ENCODE peak calls at places on chromosomes 1 and 21, in ten cellular contexts. One of them, this sample, is unnamed.

GRCh38 chr21:46390603-46391545 is 66.9 kb downstream of the PCNT start:
- DNase-seq in K562: no peak
- DNase-seq in uterus: no peak
- DNase-seq in ovary: no peak
- DNase-seq in right lobe of liver: no peak
- DNase-seq in body of pancreas: no peak
- DNase-seq in GM12892: no peak
- DNase-seq in breast epithelium: no peak
- DNase-seq in heart left ventricle: no peak
- DNase-seq in endothelial cell of umbilical vein: no peak
- DNase-seq in this sample: no peak

GRCh38 chr1:205230965-205231364 is 3.2 kb downstream of the TMCC2 start:
- DNase-seq in endothelial cell of umbilical vein: no peak
- DNase-seq in uterus: no peak
- DNase-seq in ovary: no peak
- DNase-seq in heart left ventricle: no peak
- DNase-seq in body of pancreas: no peak
- DNase-seq in K562: no peak
- DNase-seq in right lobe of liver: no peak
- DNase-seq in GM12892: no peak
- DNase-seq in breast epithelium: no peak
- DNase-seq in this sample: no peak

GRCh38 chr1:158972841-158973240 is 36.9 kb upstream of the IFI16 start:
- DNase-seq in GM12892: no peak
- DNase-seq in endothelial cell of umbilical vein: no peak
- DNase-seq in ovary: no peak
- DNase-seq in body of pancreas: no peak
- DNase-seq in breast epithelium: no peak
- DNase-seq in heart left ventricle: no peak
- DNase-seq in uterus: no peak
- DNase-seq in K562: no peak
- DNase-seq in right lobe of liver: no peak
- DNase-seq in this sample: no peak

GRCh38 chr1:116538527-116538926 is 32.3 kb downstream of the CD58 start:
- DNase-seq in endothelial cell of umbilical vein: no peak
- DNase-seq in K562: peak; percentile 42
- DNase-seq in ovary: no peak
- DNase-seq in heart left ventricle: no peak
- DNase-seq in breast epithelium: no peak
- DNase-seq in uterus: no peak
- DNase-seq in right lobe of liver: no peak
- DNase-seq in GM12892: no peak
- DNase-seq in body of pancreas: no peak
- DNase-seq in this sample: no peak

GRCh38 chr1:94705755-94706154 is 114.4 kb upstream of the SLC44A3 start:
- DNase-seq in GM12892: no peak
- DNase-seq in body of pancreas: no peak
- DNase-seq in endothelial cell of umbilical vein: no peak
- DNase-seq in heart left ventricle: no peak
- DNase-seq in K562: no peak
- DNase-seq in breast epithelium: no peak
- DNase-seq in ovary: no peak
- DNase-seq in uterus: no peak
- DNase-seq in right lobe of liver: no peak
- DNase-seq in this sample: no peak

GRCh38 chr1:102891868-102892625 is 216.3 kb downstream of the COL11A1 start:
- DNase-seq in K562: no peak
- DNase-seq in uterus: no peak
- DNase-seq in breast epithelium: no peak
- DNase-seq in heart left ventricle: no peak
- DNase-seq in GM12892: no peak
- DNase-seq in ovary: no peak
- DNase-seq in endothelial cell of umbilical vein: peak; percentile 75
- DNase-seq in body of pancreas: no peak
- DNase-seq in right lobe of liver: no peak
- DNase-seq in this sample: no peak

GRCh38 chr1:45536886-45537285 is 13.7 kb upstream of the AKR1A1 start:
- DNase-seq in breast epithelium: no peak
- DNase-seq in ovary: no peak
- DNase-seq in K562: peak; percentile 72
- DNase-seq in body of pancreas: no peak
- DNase-seq in heart left ventricle: no peak
- DNase-seq in GM12892: no peak
- DNase-seq in uterus: no peak
- DNase-seq in endothelial cell of umbilical vein: no peak
- DNase-seq in right lobe of liver: no peak
- DNase-seq in this sample: no peak

GRCh38 chr1:225923381-225923691 is 714 bp downstream of the PYCR2 start:
- DNase-seq in ovary: no peak
- DNase-seq in endothelial cell of umbilical vein: no peak
- DNase-seq in body of pancreas: no peak
- DNase-seq in K562: peak; percentile 70
- DNase-seq in heart left ventricle: no peak
- DNase-seq in uterus: no peak
- DNase-seq in GM12892: no peak
- DNase-seq in right lobe of liver: no peak
- DNase-seq in breast epithelium: no peak
- DNase-seq in this sample: no peak

DNA sequence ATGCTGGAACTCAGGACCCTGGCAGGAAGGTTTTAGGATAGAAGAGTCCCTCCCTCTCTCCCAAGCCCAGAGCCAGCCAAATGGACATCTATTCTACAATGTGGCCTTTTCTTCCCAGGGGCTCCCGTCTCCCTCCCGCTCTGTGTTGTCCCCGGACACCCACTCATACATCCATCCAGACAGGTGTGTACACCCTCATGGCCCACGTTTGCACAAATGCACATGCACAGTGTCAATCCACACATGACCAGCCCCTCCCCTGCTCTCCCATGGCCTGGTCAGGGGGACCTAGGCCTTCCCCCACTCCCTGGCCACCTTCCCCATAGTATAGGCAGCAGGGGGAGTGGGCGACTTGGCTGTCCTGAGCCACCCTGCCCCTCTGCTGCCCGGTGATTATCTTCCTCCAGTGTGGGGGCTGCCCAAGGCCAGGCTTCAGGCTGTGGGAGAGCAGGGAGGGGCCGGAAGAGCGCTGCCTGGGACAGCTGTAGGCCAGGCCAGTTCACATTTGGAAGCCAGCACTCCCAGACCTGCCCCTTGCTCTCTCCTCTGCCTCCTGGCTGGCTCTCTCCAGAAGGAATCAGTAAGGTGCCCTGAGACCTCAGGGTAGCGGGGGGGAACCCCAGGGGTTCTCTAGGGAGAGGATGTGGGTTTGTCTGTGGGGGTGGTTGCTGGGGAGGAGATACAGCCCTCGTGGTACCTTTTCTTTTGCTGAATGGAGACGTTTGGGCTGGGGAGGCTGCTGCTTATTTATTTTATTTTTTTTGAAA is 4.1 kb upstream of the PTPN7 start:
- DNase-seq in breast epithelium: no peak
- DNase-seq in ovary: no peak
- DNase-seq in uterus: no peak
- DNase-seq in GM12892: peak; percentile 74
- DNase-seq in right lobe of liver: no peak
- DNase-seq in heart left ventricle: no peak
- DNase-seq in K562: peak; percentile 65
- DNase-seq in body of pancreas: no peak
- DNase-seq in endothelial cell of umbilical vein: no peak
- DNase-seq in this sample: no peak
- TF ChIP-seq POLR2A in breast epithelium: no peak
- TF ChIP-seq POLR2A in ovary: no peak
- TF ChIP-seq POLR2A in uterus: no peak
- TF ChIP-seq POLR2A in GM12892: no peak
- TF ChIP-seq POLR2A in right lobe of liver: no peak
- TF ChIP-seq POLR2A in heart left ventricle: no peak
- TF ChIP-seq POLR2A in K562: peak; percentile 91
- TF ChIP-seq POLR2A in body of pancreas: no peak
- TF ChIP-seq POLR2A in endothelial cell of umbilical vein: no peak
- TF ChIP-seq POLR2A in this sample: no peak

DNA sequence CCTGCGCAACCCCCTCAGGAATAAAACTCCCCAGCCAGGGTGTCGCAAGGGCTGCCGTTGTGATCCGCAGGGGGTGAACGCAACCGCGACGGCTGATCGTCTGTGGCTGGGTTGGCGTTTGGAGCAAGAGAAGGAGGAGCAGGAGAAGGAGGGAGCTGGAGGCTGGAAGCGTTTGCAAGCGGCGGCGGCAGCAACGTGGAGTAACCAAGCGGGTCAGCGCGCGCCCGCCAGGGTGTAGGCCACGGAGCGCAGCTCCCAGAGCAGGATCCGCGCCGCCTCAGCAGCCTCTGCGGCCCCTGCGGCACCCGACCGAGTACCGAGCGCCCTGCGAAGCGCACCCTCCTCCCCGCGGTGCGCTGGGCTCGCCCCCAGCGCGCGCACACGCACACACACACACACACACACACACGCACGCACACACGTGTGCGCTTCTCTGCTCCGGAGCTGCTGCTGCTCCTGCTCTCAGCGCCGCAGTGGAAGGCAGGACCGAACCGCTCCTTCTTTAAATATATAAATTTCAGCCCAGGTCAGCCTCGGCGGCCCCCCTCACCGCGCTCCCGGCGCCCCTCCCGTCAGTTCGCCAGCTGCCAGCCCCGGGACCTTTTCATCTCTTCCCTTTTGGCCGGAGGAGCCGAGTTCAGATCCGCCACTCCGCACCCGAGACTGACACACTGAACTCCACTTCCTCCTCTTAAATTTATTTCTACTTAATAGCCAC is 696 bp downstream of the TGFB2 start:
- DNase-seq in uterus: peak; percentile 72
- DNase-seq in breast epithelium: peak; percentile 30
- DNase-seq in K562: peak; percentile 49
- DNase-seq in endothelial cell of umbilical vein: peak; percentile 74
- DNase-seq in ovary: peak; percentile 67
- DNase-seq in body of pancreas: peak; percentile 49
- DNase-seq in GM12892: no peak
- DNase-seq in heart left ventricle: peak; percentile 68
- DNase-seq in right lobe of liver: no peak
- DNase-seq in this sample: peak; percentile 55
- TF ChIP-seq POLR2A in uterus: peak; percentile 53
- TF ChIP-seq POLR2A in breast epithelium: no peak
- TF ChIP-seq POLR2A in K562: no peak
- TF ChIP-seq POLR2A in endothelial cell of umbilical vein: peak; percentile 75
- TF ChIP-seq POLR2A in ovary: peak; percentile 38
- TF ChIP-seq POLR2A in body of pancreas: no peak
- TF ChIP-seq POLR2A in GM12892: no peak
- TF ChIP-seq POLR2A in heart left ventricle: no peak
- TF ChIP-seq POLR2A in right lobe of liver: peak; percentile 17
- TF ChIP-seq POLR2A in this sample: peak; percentile 9

GRCh38 chr1:212622467-212622866 is 13.9 kb downstream of the ATF3 start:
- DNase-seq in endothelial cell of umbilical vein: no peak
- DNase-seq in right lobe of liver: no peak
- DNase-seq in ovary: no peak
- DNase-seq in body of pancreas: no peak
- DNase-seq in GM12892: no peak
- DNase-seq in K562: no peak
- DNase-seq in breast epithelium: no peak
- DNase-seq in uterus: no peak
- DNase-seq in heart left ventricle: no peak
- DNase-seq in this sample: no peak

GRCh38 chr1:212621830-212622315 is 13.3 kb downstream of the ATF3 start:
- DNase-seq in K562: no peak
- DNase-seq in uterus: no peak
- DNase-seq in GM12892: no peak
- DNase-seq in endothelial cell of umbilical vein: no peak
- DNase-seq in body of pancreas: no peak
- DNase-seq in right lobe of liver: no peak
- DNase-seq in ovary: no peak
- DNase-seq in breast epithelium: no peak
- DNase-seq in heart left ventricle: no peak
- DNase-seq in this sample: no peak

GRCh38 chr1:212618466-212619210 is 10.1 kb downstream of the ATF3 start:
- DNase-seq in ovary: no peak
- DNase-seq in uterus: no peak
- DNase-seq in K562: no peak
- DNase-seq in breast epithelium: no peak
- DNase-seq in body of pancreas: no peak
- DNase-seq in heart left ventricle: no peak
- DNase-seq in GM12892: no peak
- DNase-seq in right lobe of liver: no peak
- DNase-seq in endothelial cell of umbilical vein: no peak
- DNase-seq in this sample: no peak

GRCh38 chr1:212620293-212620692 is 11.7 kb downstream of the ATF3 start:
- DNase-seq in ovary: no peak
- DNase-seq in uterus: no peak
- DNase-seq in breast epithelium: no peak
- DNase-seq in body of pancreas: no peak
- DNase-seq in endothelial cell of umbilical vein: no peak
- DNase-seq in K562: no peak
- DNase-seq in right lobe of liver: no peak
- DNase-seq in GM12892: no peak
- DNase-seq in heart left ventricle: no peak
- DNase-seq in this sample: no peak

DNA sequence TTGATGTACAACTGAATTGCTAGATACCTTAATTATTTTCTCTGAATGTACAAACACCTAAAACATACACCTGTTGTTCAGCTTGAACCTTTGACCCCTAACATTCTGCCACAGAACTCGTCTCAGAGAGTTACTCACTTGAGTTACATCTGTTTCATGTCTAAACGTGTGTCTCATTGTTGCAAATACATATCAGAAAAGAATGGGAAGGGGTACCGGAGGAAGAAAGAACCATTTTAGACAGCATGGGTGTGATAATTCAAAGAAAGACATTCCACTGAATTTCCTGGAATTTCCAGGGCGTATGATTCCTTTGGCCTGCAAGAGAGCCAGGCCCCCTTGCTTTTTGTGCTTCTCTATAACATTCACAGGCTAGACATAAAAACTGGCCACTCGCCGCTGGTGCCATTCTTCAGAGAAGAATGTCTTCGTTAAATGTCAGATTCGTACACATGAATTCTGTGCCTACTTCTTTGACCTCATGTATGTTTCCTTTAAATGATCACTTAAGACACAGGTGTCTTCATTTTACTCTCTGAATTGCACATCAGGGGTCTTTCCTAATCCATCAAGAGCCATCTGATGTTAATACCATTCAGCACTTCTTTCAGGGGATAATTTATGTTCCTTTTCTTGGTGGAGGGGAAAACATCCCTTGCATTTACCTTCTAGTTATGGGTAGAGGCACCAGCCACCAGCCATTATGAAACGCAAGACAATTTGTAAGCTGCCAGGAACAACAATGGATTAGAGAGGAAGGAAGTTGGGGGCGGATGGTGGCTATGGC is 12.7 kb downstream of the ATF3 start:
- DNase-seq in uterus: no peak
- DNase-seq in right lobe of liver: no peak
- DNase-seq in body of pancreas: no peak
- DNase-seq in endothelial cell of umbilical vein: peak; percentile 65
- DNase-seq in K562: no peak
- DNase-seq in ovary: no peak
- DNase-seq in heart left ventricle: no peak
- DNase-seq in breast epithelium: no peak
- DNase-seq in GM12892: no peak
- DNase-seq in this sample: no peak
- TF ChIP-seq POLR2A in uterus: no peak
- TF ChIP-seq POLR2A in right lobe of liver: no peak
- TF ChIP-seq POLR2A in body of pancreas: no peak
- TF ChIP-seq POLR2A in endothelial cell of umbilical vein: no peak
- TF ChIP-seq POLR2A in K562: no peak
- TF ChIP-seq POLR2A in ovary: no peak
- TF ChIP-seq POLR2A in heart left ventricle: no peak
- TF ChIP-seq POLR2A in breast epithelium: no peak
- TF ChIP-seq POLR2A in GM12892: no peak
- TF ChIP-seq POLR2A in this sample: no peak

GRCh38 chr1:233295775-233296322 is 324 bp upstream of the PCNX2 start:
- DNase-seq in endothelial cell of umbilical vein: no peak
- DNase-seq in breast epithelium: no peak
- DNase-seq in right lobe of liver: no peak
- DNase-seq in GM12892: no peak
- DNase-seq in ovary: no peak
- DNase-seq in heart left ventricle: no peak
- DNase-seq in body of pancreas: no peak
- DNase-seq in uterus: peak; percentile 19
- DNase-seq in K562: no peak
- DNase-seq in this sample: no peak
- TF ChIP-seq POLR2A in endothelial cell of umbilical vein: no peak
- TF ChIP-seq POLR2A in breast epithelium: no peak
- TF ChIP-seq POLR2A in right lobe of liver: no peak
- TF ChIP-seq POLR2A in GM12892: no peak
- TF ChIP-seq POLR2A in ovary: no peak
- TF ChIP-seq POLR2A in heart left ventricle: no peak
- TF ChIP-seq POLR2A in body of pancreas: no peak
- TF ChIP-seq POLR2A in uterus: no peak
- TF ChIP-seq POLR2A in K562: no peak
- TF ChIP-seq POLR2A in this sample: no peak

This sample was measured in prostate gland.